ENCODE peak calls at places on chromosomes 2 and 18, in five cellular contexts. I, G, E, J and V are unnamed samples. For H3K4me1, the result is how much of the 10 kb centered on the place peaks cover.

GRCh38 chr2:27915874-27916273 is 25.3 kb downstream of the BABAM2 start:
- DNase-seq in J (no peak), E (no peak), I (no peak), G (no peak), V (no peak)

GRCh38 chr2:45067859-45068642 is 58.8 kb upstream of the SIX2 start:
- DNase-seq in J (no peak), I (peak), G (no peak), E (no peak), V (no peak)

GRCh38 chr18:70021043-70021442 is 73.4 kb upstream of the CD226 start:
- DNase-seq in I (no peak), E (no peak), J (no peak), G (no peak), V (no peak)

GRCh38 chr2:73611193-73611592 is 31.0 kb downstream of the NAT8 start:
- DNase-seq in E (no peak), G (no peak), J (no peak), I (no peak), V (no peak)

GRCh38 chr2:16774091-16774490 is 108.5 kb upstream of the CYRIA start:
- DNase-seq in J (no peak), I (no peak), E (no peak), G (no peak), V (no peak)

GRCh38 chr2:84959494-84960156 is 11.3 kb upstream of the KCMF1 start:
- DNase-seq in G (no peak), J (no peak), E (no peak), I (no peak), V (no peak)

GRCh38 chr2:181178823-181179412 is 198.5 kb downstream of the UBE2E3 start:
- DNase-seq in J (no peak), I (no peak), E (no peak), G (no peak), V (peak)

GRCh38 chr2:40431600-40431955 is 20.3 kb downstream of the SLC8A1 start:
- DNase-seq in J (no peak), E (no peak), I (peak), G (no peak), V (no peak)

GRCh38 chr2:52342458-52342857 is 1310.5 kb upstream of the NRXN1 start:
- DNase-seq in G (no peak), J (no peak), E (no peak), I (peak), V (no peak)

GRCh38 chr18:57585846-57586242 is 658 bp downstream of the FECH start:
- DNase-seq in G (no peak), E (no peak), I (no peak), J (no peak), V (no peak)

GRCh38 chr2:239908744-239909143 is 116.4 kb downstream of the NDUFA10 start:
- DNase-seq in E (no peak), G (no peak), J (no peak), I (no peak), V (no peak)
- H3K4me1 ChIP-seq in E (under half), G (under half), J (under half), I (under half), V (under half)

DNA sequence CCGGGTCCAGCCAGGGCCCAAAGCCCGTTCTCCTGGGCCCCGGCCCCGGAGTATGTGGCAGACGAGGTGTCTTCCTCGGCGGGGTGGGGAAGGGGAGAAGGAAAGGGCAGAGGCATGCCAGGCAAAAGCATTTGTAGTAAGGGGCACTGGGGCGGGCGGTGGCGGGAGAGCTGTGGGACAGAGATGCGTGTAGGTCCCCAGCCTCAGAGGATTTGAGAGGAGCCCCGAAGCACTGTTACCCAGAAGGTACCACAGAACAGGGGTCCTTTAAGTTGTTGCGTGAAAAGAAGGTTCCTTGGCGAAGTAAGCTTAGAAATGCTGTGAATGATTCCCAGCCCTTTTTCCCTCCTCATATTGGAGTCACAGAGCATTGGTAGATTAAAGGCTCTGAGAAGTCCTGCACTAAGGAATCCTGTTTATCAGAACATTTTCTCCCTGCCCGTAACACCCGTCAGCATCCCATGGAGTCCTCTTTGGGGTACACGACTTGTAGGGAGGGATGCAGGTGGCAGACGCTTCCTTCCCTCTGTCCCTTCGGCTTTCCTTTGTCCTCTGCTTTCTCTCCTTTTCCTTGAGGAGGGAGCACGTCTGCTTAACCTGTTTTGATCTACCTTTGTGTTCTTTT is 12.5 kb downstream of the GAREM2 start:
- DNase-seq in I (no peak), E (no peak), G (no peak), J (no peak), V (no peak)
- H3K4me3 ChIP-seq in I (peak), E (peak), G (peak), J (peak), V (peak)

DNA sequence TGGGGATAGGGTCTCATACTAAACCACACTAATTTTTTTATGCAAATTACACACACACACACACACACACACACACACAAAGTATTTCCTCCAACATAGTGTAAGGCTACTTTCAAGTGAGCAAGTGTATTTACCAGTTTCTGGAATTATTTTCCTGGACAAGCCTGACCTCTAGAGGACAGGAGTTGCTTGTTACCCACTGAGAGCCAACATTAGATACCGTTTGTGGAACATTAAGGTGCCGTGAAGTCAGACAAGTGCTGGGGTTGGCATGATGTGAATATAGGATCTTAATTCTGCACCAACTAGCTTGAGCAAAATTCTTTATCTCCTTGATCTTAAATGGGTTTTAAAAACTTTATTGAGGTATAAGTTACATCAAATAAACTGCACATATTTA is 39.3 kb upstream of the SERPINB2 start:
- DNase-seq in G (no peak), J (no peak), E (no peak), I (peak), V (no peak)
- H3K27ac ChIP-seq in G (no peak), J (no peak), E (no peak), I (no peak), V (no peak)

DNA sequence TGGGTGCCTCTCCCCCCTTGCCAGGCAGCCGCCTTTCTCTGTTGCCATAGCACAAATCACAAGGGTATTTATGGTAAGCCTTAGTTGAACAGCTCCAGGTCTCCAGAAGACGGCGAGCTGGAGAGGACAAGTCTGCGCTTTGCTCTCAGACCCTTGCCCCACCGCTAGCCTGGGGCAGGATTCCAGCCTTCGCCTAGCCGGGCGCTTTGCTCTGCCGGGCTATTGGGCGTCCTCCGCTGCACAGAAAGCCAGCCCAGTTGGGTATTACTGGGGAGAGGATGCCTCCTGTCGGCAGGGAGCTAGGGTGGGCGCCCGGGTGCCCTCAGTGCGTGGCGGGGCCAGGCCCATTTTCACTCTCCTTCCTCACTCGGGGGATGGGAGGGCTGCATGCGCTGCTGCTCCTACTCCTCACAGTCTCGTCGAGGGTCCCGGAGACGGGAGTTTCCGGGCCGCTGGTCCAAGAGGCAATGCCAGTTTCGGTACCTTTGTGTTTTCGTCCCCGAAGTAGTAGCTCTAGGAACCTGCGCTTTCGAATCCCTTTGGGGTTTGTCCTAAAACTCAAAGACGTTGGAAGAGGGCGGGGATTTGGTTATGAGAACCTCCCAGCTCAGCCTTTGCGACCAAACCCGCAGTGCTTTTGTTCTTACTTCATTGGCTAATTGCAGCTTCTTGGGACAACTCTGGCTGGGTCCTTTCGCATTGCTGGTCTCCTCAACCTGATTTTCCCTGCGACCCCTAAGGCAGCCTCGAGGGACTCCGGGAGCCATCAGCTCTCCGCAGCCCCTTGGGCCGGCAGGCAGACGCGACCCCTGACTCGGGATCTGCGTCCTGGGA is 3.6 kb upstream of the DLX2 start:
- DNase-seq in J (no peak), E (no peak), G (peak), I (no peak), V (peak)
- H3K4me1 ChIP-seq in J (under half), E (under half), G (under half), I (under half), V (under half)

DNA sequence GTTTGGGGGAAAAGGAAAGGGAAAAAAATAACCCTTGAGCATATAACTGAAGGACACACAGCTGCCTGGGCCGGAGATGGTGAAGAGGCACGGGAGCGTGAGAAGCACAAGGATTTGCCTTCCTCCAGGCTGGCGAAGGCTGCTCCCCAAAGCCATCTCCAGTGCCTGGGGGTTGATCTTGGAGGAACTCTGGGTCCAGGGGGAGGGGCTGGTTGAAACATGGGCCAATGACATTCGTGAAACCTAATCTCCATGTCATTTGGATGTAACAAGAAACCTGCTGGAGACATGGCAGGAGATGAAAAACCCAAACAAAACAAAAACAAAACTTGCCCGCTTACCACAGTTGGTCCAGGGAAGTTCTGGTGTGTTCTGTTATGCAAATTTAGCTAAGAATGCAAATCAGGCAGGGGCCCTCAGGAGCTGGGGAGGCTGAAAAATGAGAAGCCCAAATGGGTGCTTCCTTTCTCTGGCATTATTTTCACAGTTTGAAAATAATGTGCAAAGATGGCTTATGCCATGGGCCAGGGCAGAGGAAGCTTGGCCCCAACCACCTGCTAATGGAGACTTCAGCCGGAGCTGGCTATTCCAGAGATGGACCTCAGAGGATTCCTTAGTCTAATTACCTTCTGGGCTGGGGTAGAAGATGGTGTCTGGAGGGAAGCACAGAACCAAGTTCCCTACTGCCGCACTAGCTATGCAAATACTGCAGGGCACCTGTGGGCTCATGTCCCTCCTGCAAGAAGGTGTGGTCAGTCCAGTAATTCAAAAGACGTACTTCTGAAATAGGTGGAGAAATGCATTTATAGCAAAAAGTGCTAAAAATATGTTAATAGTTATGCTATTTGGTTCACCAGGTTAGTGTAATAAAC is 180.9 kb downstream of the BCL2 start:
- DNase-seq in I (no peak), E (no peak), J (no peak), G (no peak), V (no peak)
- H3K4me3 ChIP-seq in I (no peak), E (peak), J (no peak), G (no peak), V (peak)

DNA sequence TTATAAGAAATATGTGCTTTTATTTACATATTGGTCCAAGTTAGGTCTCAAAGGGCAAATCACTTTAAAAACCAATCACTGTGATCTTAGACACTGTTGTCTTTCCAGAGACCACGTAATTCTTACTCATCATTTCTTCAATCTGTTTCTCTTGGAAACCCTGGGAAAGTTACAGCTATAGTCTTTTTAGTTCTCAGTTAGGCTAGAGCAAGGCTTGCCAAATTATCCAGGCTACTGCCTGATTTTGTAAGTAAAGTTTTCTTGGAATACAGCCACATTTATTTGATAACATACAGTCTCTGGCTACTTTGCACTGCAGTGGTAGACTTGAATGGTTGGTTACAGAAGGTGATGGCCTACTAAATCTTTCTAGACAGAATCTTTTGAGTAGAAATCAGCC is 106.0 kb downstream of the KIAA1328 start:
- DNase-seq in E (no peak), I (peak), J (no peak), G (no peak), V (no peak)
- H3K27ac ChIP-seq in E (no peak), I (no peak), J (no peak), G (no peak), V (no peak)

GRCh38 chr18:3653263-3653858 is 203.4 kb downstream of the TGIF1 start:
- DNase-seq in E (no peak), G (no peak), I (peak), J (no peak), V (no peak)
- H3K4me1 ChIP-seq in E (under half), G (under half), I (under half), J (under half), V (under half)

DNA sequence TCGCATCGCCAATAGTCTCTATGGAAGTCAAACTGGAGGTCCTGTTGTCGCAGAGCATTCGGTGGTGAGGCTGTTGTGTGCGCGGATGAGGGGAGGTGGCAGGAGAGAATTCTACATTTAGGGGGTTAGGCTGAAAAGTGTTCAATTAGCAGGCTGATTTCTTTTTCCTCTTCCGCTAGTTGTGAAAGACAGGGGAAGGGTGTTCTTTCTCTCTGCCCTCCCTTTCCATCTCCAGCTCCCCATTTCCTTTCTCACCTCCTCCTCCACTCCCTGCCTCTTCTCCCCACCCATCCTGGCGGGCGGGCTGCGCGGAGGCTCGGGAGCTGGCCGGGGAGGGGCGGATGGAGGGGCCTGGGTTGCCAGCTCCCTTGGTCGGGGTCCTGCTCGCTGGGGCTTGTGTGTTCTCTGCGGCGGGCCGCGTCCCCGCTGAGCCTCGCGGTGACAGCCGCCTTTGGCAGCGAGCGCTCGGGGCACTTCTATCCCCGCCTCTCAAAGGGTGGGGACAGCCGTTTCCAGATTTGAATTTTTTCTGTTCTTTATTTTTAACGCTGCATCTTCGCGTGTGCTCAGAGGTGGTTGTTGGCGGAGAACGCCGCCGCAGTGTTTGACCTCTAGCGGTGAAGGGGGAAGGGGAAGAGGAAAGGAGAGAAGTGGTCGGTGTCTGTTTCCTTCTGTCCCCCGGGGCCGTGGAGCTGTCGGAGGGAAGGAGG is 3.6 kb downstream of the SOX11 start:
- DNase-seq in J (no peak), E (no peak), I (peak), G (no peak), V (no peak)
- H3K4me3 ChIP-seq in J (no peak), E (no peak), I (peak), G (peak), V (no peak)

GRCh38 chr18:63223837-63224236 is 95.7 kb downstream of the BCL2 start:
- DNase-seq in E (no peak), G (no peak), I (no peak), J (no peak), V (no peak)
- H3K27ac ChIP-seq in E (peak), G (no peak), I (no peak), J (no peak), V (peak)